ENCODE peak calls at places on chromosomes 7 and 10, in six cellular contexts. X is activated naive CD4-positive, alpha-beta T cell treated with anti-CD3 and anti-CD28 coated beads, Interleukin-2, amount 50 U/mL, for 16 hours; K is MCF 10A; I is naive thymus-derived CD8-positive, alpha-beta T cell; R is AG10803; T is osteocyte. P is an unnamed sample.

GRCh38 chr10:94411304-94411703 is 9.0 kb downstream of the TBC1D12 start:
- DNase-seq in X (no peak), K (no peak), I (no peak), R (no peak), T (no peak), P (no peak)

GRCh38 chr7:148156248-148156647 is 434.3 kb upstream of the C7orf33 start:
- DNase-seq in X (no peak), K (no peak), I (no peak), R (peak; percentile 66), T (no peak), P (no peak)

GRCh38 chr7:151086802-151087246 is 549 bp downstream of the AGAP3 start:
- DNase-seq in X (peak; percentile 40), K (peak; percentile 45), I (no peak), R (no peak), T (peak; percentile 83), P (peak; percentile 51)

GRCh38 chr7:149846436-149847046 is 8.4 kb downstream of the ZNF862 start:
- DNase-seq in X (no peak), K (no peak), I (no peak), R (no peak), T (no peak), P (no peak)

GRCh38 chr10:66782776-66783175 is 143.1 kb upstream of the LRRTM3 start:
- DNase-seq in X (no peak), K (no peak), I (no peak), R (no peak), T (no peak), P (no peak)

GRCh38 chr10:59012839-59013238 is 163.6 kb upstream of the PHYHIPL start:
- DNase-seq in X (no peak), K (no peak), I (no peak), R (no peak), T (no peak), P (no peak)

GRCh38 chr7:98934267-98934666 is 55.9 kb downstream of the TRRAP start:
- DNase-seq in X (no peak), K (no peak), I (no peak), R (no peak), T (no peak), P (peak; percentile 86)

GRCh38 chr10:50291261-50291850 is 40.0 kb upstream of the ASAH2 start:
- DNase-seq in X (no peak), K (peak; percentile 31), I (no peak), R (peak; percentile 56), T (no peak), P (peak; percentile 45)

GRCh38 chr10:14585287-14586193 is 189.2 kb downstream of the FAM107B start:
- DNase-seq in X (no peak), K (no peak), I (no peak), R (no peak), T (no peak), P (no peak)

GRCh38 chr10:43689955-43690771 is 41.5 kb upstream of the ZNF32 start:
- DNase-seq in X (peak; percentile 88), K (no peak), I (peak; percentile 83), R (peak; percentile 79), T (peak; percentile 92), P (peak; percentile 90)

GRCh38 chr7:152054377-152055230 is 29.1 kb downstream of the GALNT11 start:
- DNase-seq in X (no peak), K (peak; percentile 72), I (no peak), R (peak; percentile 80), T (no peak), P (peak; percentile 19)

GRCh38 chr7:150989456-150989855 is 1.4 kb upstream of the NOS3 start:
- DNase-seq in X (no peak), K (no peak), I (no peak), R (no peak), T (no peak), P (no peak)

GRCh38 chr7:22251284-22251683 is 105.7 kb downstream of the RAPGEF5 start:
- DNase-seq in X (no peak), K (no peak), I (no peak), R (no peak), T (no peak), P (no peak)

GRCh38 chr7:12066561-12066960 is 144.5 kb upstream of the TMEM106B start:
- DNase-seq in X (no peak), K (peak; percentile 33), I (no peak), R (no peak), T (no peak), P (peak; percentile 4)

GRCh38 chr10:3948843-3949242 is 163.8 kb upstream of the KLF6 start:
- DNase-seq in X (peak; percentile 39), K (peak; percentile 71), I (peak; percentile 62), R (no peak), T (peak; percentile 67), P (peak; percentile 96)

GRCh38 chr7:127618042-127618441 is at the start of gene PAX4:
- DNase-seq in X (no peak), K (no peak), I (no peak), R (no peak), T (no peak), P (no peak)

GRCh38 chr7:134574322-134574721 is 25.4 kb downstream of the AKR1B15 start:
- DNase-seq in X (no peak), K (no peak), I (no peak), R (no peak), T (no peak), P (no peak)

P was measured in dermis blood vessel endothelial cell.